ENCODE peak calls at places on chromosomes 3 and 15, in six cellular contexts. I, S, G, V, Z and E are unnamed samples.

GRCh38 chr3:128242818-128243601 is 89.7 kb downstream of the EEFSEC start:
- DNase-seq in I (no peak), S (no peak), G (no peak), V (no peak), Z (no peak), E (no peak)

GRCh38 chr15:80561500-80561899 is 133.6 kb upstream of the ABHD17C start:
- DNase-seq in I (no peak), S (no peak), G (no peak), V (no peak), Z (no peak), E (no peak)

GRCh38 chr3:162489853-162490252 is 993.2 kb downstream of the OTOL1 start:
- DNase-seq in I (peak; percentile 39), S (no peak), G (no peak), V (peak; percentile 17), Z (no peak), E (peak; percentile 2)

GRCh38 chr3:132898131-132898530 is 140.1 kb upstream of the TMEM108 start:
- DNase-seq in I (no peak), S (no peak), G (no peak), V (no peak), Z (no peak), E (no peak)

GRCh38 chr3:45011756-45012441 is 14.2 kb upstream of the CLEC3B start:
- DNase-seq in I (peak; percentile 93), S (peak; percentile 80), G (no peak), V (peak; percentile 90), Z (no peak), E (peak; percentile 63)

GRCh38 chr3:66441124-66441523 is 59.7 kb downstream of the LRIG1 start:
- DNase-seq in I (peak; percentile 87), S (no peak), G (no peak), V (peak; percentile 85), Z (no peak), E (peak; percentile 67)

GRCh38 chr3:12289562-12289961 is 692 bp downstream of the PPARG start:
- DNase-seq in I (no peak), S (no peak), G (peak; percentile 41), V (no peak), Z (no peak), E (no peak)

GRCh38 chr15:100082761-100083402 is 258.9 kb downstream of the ADAMTS17 start:
- DNase-seq in I (peak; percentile 46), S (peak; percentile 59), G (no peak), V (peak; percentile 43), Z (no peak), E (no peak)

GRCh38 chr3:24802614-24803013 is 308.0 kb upstream of the THRB start:
- DNase-seq in I (no peak), S (no peak), G (no peak), V (no peak), Z (no peak), E (no peak)

GRCh38 chr15:74035121-74035829 is 40.8 kb downstream of the PML start:
- DNase-seq in I (no peak), S (no peak), G (no peak), V (no peak), Z (no peak), E (no peak)

GRCh38 chr3:31962801-31963205 is 18.3 kb downstream of the OSBPL10 start:
- DNase-seq in I (no peak), S (no peak), G (no peak), V (no peak), Z (no peak), E (peak; percentile 67)

GRCh38 chr3:159844383-159844730 is 144.3 kb upstream of the IL12A start:
- DNase-seq in I (peak; percentile 77), S (no peak), G (no peak), V (peak; percentile 76), Z (no peak), E (no peak)

GRCh38 chr3:82581350-82581749 is 819.9 kb upstream of the GBE1 start:
- DNase-seq in I (no peak), S (no peak), G (no peak), V (no peak), Z (no peak), E (no peak)

GRCh38 chr3:147407495-147408179 is 1.3 kb upstream of the ZIC4 start:
- DNase-seq in I (no peak), S (no peak), G (no peak), V (no peak), Z (no peak), E (no peak)

GRCh38 chr15:86526938-86527735 is 447.5 kb downstream of the AGBL1 start:
- DNase-seq in I (no peak), S (no peak), G (no peak), V (no peak), Z (no peak), E (no peak)

GRCh38 chr15:40330368-40330836 is 6.9 kb downstream of the INAFM2 start:
- DNase-seq in I (peak; percentile 63), S (no peak), G (no peak), V (peak; percentile 60), Z (no peak), E (peak; percentile 44)

GRCh38 chr3:173911446-173911845 is 513.9 kb downstream of the NLGN1 start:
- DNase-seq in I (peak; percentile 59), S (no peak), G (no peak), V (peak; percentile 42), Z (peak; percentile 41), E (no peak)
- H3K4me3 ChIP-seq in I (no peak overlapping the region), S (no peak overlapping the region), G (no peak overlapping the region), V (no peak overlapping the region), Z (no peak overlapping the region), E (no peak overlapping the region)

DNA sequence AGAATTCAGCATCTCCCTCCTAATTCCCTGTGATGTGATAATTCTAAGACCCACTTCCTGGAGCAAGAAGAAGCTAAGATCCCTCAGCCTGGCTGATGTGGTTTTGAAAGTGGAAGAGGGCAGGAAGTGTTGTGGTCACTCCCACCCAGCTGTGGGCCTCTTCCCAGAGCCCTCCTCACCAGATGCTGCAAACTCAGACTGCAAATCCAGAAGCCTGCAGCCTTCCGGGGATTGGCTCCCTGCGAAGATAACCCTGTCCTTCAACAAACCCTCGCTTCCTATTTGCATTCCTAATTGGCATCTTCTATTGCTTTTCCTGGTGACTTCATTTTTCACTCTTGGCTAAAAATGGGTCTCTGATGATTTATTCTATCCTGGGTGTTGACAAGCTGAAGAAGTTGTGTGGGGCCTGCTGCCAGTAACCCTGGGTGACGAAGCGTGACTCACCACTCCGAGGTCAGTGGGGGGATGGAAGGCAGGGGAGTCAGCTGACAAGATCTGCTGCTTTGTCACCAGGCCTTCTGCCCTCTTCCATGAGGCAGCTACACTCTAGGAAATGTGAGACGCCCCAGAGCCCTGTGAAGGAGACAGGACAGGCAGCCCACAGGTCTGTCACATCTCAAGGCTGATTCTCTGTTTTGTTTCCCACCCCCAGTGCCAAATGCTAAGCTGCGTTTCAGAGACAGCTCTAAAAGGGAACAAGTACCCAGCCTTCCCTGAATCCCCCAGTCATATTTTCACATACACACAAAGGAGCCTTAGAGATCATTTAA is 99.7 kb upstream of the LIPC start:
- DNase-seq in I (peak; percentile 100), S (peak; percentile 97), G (no peak), V (peak; percentile 100), Z (peak; percentile 62), E (peak; percentile 98)
- H3K4me3 ChIP-seq in I (no peak overlapping the region), S (peak overlapping the region; percentile 1), G (no peak overlapping the region), V (no peak overlapping the region), Z (no peak overlapping the region), E (no peak overlapping the region)

GRCh38 chr3:33215739-33216138 is 2.9 kb downstream of the SUSD5 start:
- DNase-seq in I (no peak), S (no peak), G (no peak), V (no peak), Z (no peak), E (no peak)
- H3K4me3 ChIP-seq in I (no peak overlapping the region), S (no peak overlapping the region), G (no peak overlapping the region), V (no peak overlapping the region), Z (no peak overlapping the region), E (no peak overlapping the region)

GRCh38 chr3:105806361-105806760 is 62.5 kb downstream of the CBLB start:
- DNase-seq in I (peak; percentile 75), S (no peak), G (peak; percentile 50), V (peak; percentile 66), Z (no peak), E (peak; percentile 64)
- H3K4me3 ChIP-seq in I (no peak overlapping the region), S (no peak overlapping the region), G (no peak overlapping the region), V (no peak overlapping the region), Z (no peak overlapping the region), E (no peak overlapping the region)

GRCh38 chr3:58218904-58219303 is 8.1 kb upstream of the DNASE1L3 start:
- DNase-seq in I (no peak), S (no peak), G (no peak), V (no peak), Z (no peak), E (no peak)

GRCh38 chr3:58216496-58217197 is 5.9 kb upstream of the DNASE1L3 start:
- DNase-seq in I (no peak), S (no peak), G (no peak), V (no peak), Z (peak; percentile 20), E (peak; percentile 82)

GRCh38 chr3:58214484-58215316 is 3.9 kb upstream of the DNASE1L3 start:
- DNase-seq in I (no peak), S (no peak), G (peak; percentile 67), V (no peak), Z (no peak), E (peak; percentile 100)

GRCh38 chr3:58217209-58217811 is 6.5 kb upstream of the DNASE1L3 start:
- DNase-seq in I (peak; percentile 62), S (peak; percentile 85), G (peak; percentile 87), V (peak; percentile 51), Z (peak; percentile 77), E (peak; percentile 95)

DNA sequence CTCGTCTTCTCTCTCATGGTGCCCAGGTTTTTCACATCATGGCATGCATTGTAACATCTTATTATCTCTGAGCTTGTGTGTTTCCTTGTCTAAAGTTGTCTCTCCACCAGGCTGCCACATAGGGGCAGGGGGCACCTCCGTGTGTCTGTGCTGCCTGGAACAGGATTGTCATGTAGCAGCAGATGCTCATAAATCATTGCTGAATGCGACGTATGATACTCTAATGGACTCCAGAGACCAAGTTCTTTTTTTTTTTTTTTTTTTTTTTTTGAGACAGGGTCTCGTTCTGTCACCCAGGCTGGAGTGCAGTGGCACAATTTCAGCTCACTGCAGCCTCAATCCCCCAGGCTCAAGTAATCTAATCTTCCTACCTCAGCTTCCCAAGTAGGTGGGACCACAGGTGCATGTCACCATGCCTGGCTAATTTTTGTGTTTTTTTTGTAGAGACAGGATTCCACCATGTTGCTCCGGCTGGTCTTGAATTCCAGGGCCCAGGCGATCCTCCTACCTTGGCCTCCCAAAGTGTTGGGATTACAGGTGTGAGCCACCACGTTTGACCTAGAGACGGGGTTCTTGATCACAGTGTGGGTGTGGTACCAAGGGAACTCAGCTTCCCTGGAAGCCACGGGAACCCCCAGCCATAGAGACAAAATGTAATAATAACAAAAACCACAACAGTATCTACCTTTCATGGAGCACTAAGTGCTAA is 4.7 kb upstream of the DNASE1L3 start:
- DNase-seq in I (no peak), S (no peak), G (no peak), V (no peak), Z (no peak), E (peak; percentile 49)
- H3K4me3 ChIP-seq in I (no peak overlapping the region), S (no peak overlapping the region), G (no peak overlapping the region), V (no peak overlapping the region), Z (no peak overlapping the region), E (no peak overlapping the region)